ENCODE peak calls at places on chromosomes 6 and 20, in four cellular contexts. N is iris pigment epithelial cell; B is RPMI7951; J is effector memory CD4-positive, alpha-beta T cell. L is an unnamed sample.

GRCh38 chr6:11218477-11218826 is 14.0 kb downstream of the NEDD9 start:
- DNase-seq in J (no peak), N (no peak), B (no peak), L (no peak)

GRCh38 chr6:118896339-118897136 is 2.6 kb downstream of the ASF1A start:
- DNase-seq in B (peak; percentile 64), N (peak; percentile 71), J (no peak), L (no peak)

GRCh38 chr20:38806855-38807655 is 1.6 kb downstream of the PPP1R16B start:
- DNase-seq in B (no peak), N (no peak), J (peak; percentile 24), L (no peak)

GRCh38 chr6:16472349-16473069 is 234.1 kb downstream of the GMPR start:
- DNase-seq in J (no peak), N (peak; percentile 74), B (no peak), L (peak; percentile 24)

GRCh38 chr6:139030211-139030530 is 1.6 kb downstream of the ABRACL start:
- DNase-seq in N (no peak), J (no peak), B (no peak), L (no peak)

GRCh38 chr6:151391021-151391470 is 313 bp downstream of the ZBTB2 start:
- DNase-seq in N (peak; percentile 55), J (peak; percentile 80), B (no peak), L (peak; percentile 35)

GRCh38 chr6:108068618-108069017 is 5.9 kb downstream of the OSTM1 start:
- DNase-seq in B (no peak), J (peak; percentile 5), N (no peak), L (no peak)

GRCh38 chr20:56624786-56625681 is 4.1 kb upstream of the TFAP2C start:
- DNase-seq in B (no peak), J (no peak), N (no peak), L (no peak)

GRCh38 chr6:3281669-3282460 is 23.1 kb downstream of the PSMG4 start:
- DNase-seq in J (no peak), N (peak; percentile 92), B (peak; percentile 59), L (no peak)

GRCh38 chr6:2429460-2429859 is 184.1 kb upstream of the GMDS start:
- DNase-seq in N (peak; percentile 85), B (peak; percentile 7), J (no peak), L (no peak)

GRCh38 chr6:79544299-79544927 is 7.2 kb upstream of the LCA5 start:
- DNase-seq in J (no peak), N (peak; percentile 88), B (peak; percentile 18), L (no peak)

GRCh38 chr6:154298297-154298696 is 58.3 kb downstream of the IPCEF1 start:
- DNase-seq in J (no peak), N (peak; percentile 48), B (peak; percentile 71), L (no peak)

GRCh38 chr20:33676121-33676520 is 1.9 kb upstream of the NECAB3 start:
- DNase-seq in N (no peak), B (no peak), J (no peak), L (no peak)

GRCh38 chr6:7528565-7528964 is 12.9 kb upstream of the DSP start:
- DNase-seq in N (peak; percentile 74), B (peak; percentile 35), J (no peak), L (no peak)

GRCh38 chr6:1094306-1094705 is 217.6 kb upstream of the FOXQ1 start:
- DNase-seq in N (peak; percentile 54), J (no peak), B (peak; percentile 66), L (no peak)

GRCh38 chr6:113511100-113511499 is 346.0 kb upstream of the MARCKS start:
- DNase-seq in N (no peak), B (no peak), J (no peak), L (no peak)

GRCh38 chr20:35005463-35005961 is 49.8 kb downstream of the MYH7B start:
- DNase-seq in N (no peak), J (no peak), B (no peak), L (no peak)

GRCh38 chr6:89582669-89583325 is 55.8 kb downstream of the LYRM2 start:
- DNase-seq in N (no peak), J (no peak), B (no peak), L (no peak)

GRCh38 chr6:98832282-98833100 is 1.9 kb upstream of the POU3F2 start:
- DNase-seq in B (peak; percentile 62), J (no peak), N (peak; percentile 65), L (peak; percentile 3)

GRCh38 chr6:143843689-143844405 is 709 bp downstream of the LTV1 start:
- DNase-seq in J (no peak), B (peak; percentile 4), N (peak; percentile 31), L (no peak)

L was measured in trophoblast cell.